ENCODE peak calls at places on chromosomes 7 and 10, in five cellular contexts. J, B, O, Q and H are unnamed samples.

GRCh38 chr7:3201306-3201705 is 99.7 kb upstream of the SDK1 start:
- DNase-seq in J (no peak), B (no peak), O (no peak), Q (no peak), H (no peak)

GRCh38 chr10:30756151-30756550 is 126.6 kb upstream of the LYZL2 start:
- DNase-seq in J (no peak), B (no peak), O (no peak), Q (no peak), H (no peak)

GRCh38 chr7:123929620-123930019 is 4.6 kb downstream of the SPAM1 start:
- DNase-seq in J (no peak), B (no peak), O (no peak), Q (no peak), H (no peak)

GRCh38 chr10:119650692-119651513 is at the start of gene BAG3:
- DNase-seq in J (peak; percentile 87), B (peak; percentile 79), O (peak; percentile 94), Q (peak; percentile 86), H (peak; percentile 67)

GRCh38 chr10:89669985-89670384 is 24.9 kb upstream of the PANK1 start:
- DNase-seq in J (no peak), B (no peak), O (no peak), Q (no peak), H (no peak)

GRCh38 chr10:78547397-78547796 is 513.7 kb downstream of the RPS24 start:
- DNase-seq in J (no peak), B (no peak), O (no peak), Q (no peak), H (no peak)

GRCh38 chr10:11345224-11346054 is 266.0 kb downstream of the USP6NL start:
- DNase-seq in J (no peak), B (no peak), O (peak; percentile 59), Q (no peak), H (no peak)

GRCh38 chr10:76201962-76202361 is 770.5 kb downstream of the LRMDA start:
- DNase-seq in J (no peak), B (no peak), O (no peak), Q (no peak), H (no peak)

GRCh38 chr10:33772370-33773331 is 438.2 kb upstream of the NRP1 start:
- DNase-seq in J (peak; percentile 24), B (no peak), O (peak; percentile 7), Q (no peak), H (no peak)

GRCh38 chr7:22138886-22139285 is 193.2 kb upstream of the CDCA7L start:
- DNase-seq in J (no peak), B (no peak), O (no peak), Q (no peak), H (no peak)

GRCh38 chr7:111107989-111108388 is 17.1 kb downstream of the LRRN3 start:
- DNase-seq in J (no peak), B (no peak), O (no peak), Q (no peak), H (no peak)

GRCh38 chr10:115659616-115660015 is 566.5 kb downstream of the ATRNL1 start:
- DNase-seq in J (no peak), B (no peak), O (no peak), Q (no peak), H (no peak)

GRCh38 chr10:35268791-35269257 is 67.5 kb upstream of the CCNY start:
- DNase-seq in J (no peak), B (no peak), O (no peak), Q (no peak), H (no peak)

GRCh38 chr10:92829042-92829785 is 19.1 kb upstream of the EXOC6 start:
- DNase-seq in J (no peak), B (no peak), O (no peak), Q (no peak), H (peak; percentile 39)

GRCh38 chr7:98771519-98772241 is 98.1 kb downstream of the TMEM130 start:
- DNase-seq in J (no peak), B (no peak), O (peak; percentile 46), Q (peak; percentile 57), H (peak; percentile 74)

GRCh38 chr10:122267849-122268737 is 3.0 kb upstream of the BTBD16 start:
- DNase-seq in J (peak; percentile 65), B (peak; percentile 49), O (peak; percentile 59), Q (no peak), H (no peak)

GRCh38 chr7:106599343-106599698 is 61.6 kb downstream of the CCDC71L start:
- DNase-seq in J (no peak), B (no peak), O (no peak), Q (no peak), H (no peak)

GRCh38 chr10:104328916-104329710 is 9.2 kb downstream of the ITPRIP start:
- DNase-seq in J (no peak), B (peak; percentile 63), O (peak; percentile 47), Q (peak; percentile 87), H (no peak)

GRCh38 chr10:86957471-86958108 is at the start of gene MMRN2:
- DNase-seq in J (no peak), B (no peak), O (no peak), Q (no peak), H (no peak)

GRCh38 chr7:31258391-31258790 is 82.1 kb downstream of the NEUROD6 start:
- DNase-seq in J (no peak), B (no peak), O (no peak), Q (no peak), H (no peak)

GRCh38 chr7:116674508-116675173 is 2.6 kb downstream of the MET start:
- DNase-seq in J (no peak), B (no peak), O (no peak), Q (no peak), H (no peak)

GRCh38 chr10:16832351-16833080 is 15.3 kb upstream of the RSU1 start:
- DNase-seq in J (no peak), B (peak; percentile 63), O (peak; percentile 79), Q (peak; percentile 96), H (peak; percentile 61)

GRCh38 chr7:155791836-155792235 is 20.4 kb downstream of the SHH start:
- DNase-seq in J (no peak), B (no peak), O (no peak), Q (no peak), H (no peak)

GRCh38 chr7:85186521-85187241 is at the start of gene SEMA3D:
- DNase-seq in J (peak; percentile 42), B (peak; percentile 62), O (peak; percentile 54), Q (no peak), H (peak; percentile 70)